ENCODE peak calls at places on chromosomes 7 and 10, in four cellular contexts. S, M, C and U are unnamed samples.

GRCh38 chr7:66778201-66778600 is 37.7 kb downstream of the RABGEF1 start:
- DNase-seq in S (no peak), M (no peak), C (peak), U (no peak)

GRCh38 chr7:64098-64521 is 128.3 kb upstream of the FAM20C start:
- DNase-seq in S (no peak), M (no peak), C (no peak), U (peak)

GRCh38 chr7:28405662-28406061 is 6.7 kb upstream of the CREB5 start:
- DNase-seq in S (no peak), M (no peak), C (peak), U (peak)

GRCh38 chr7:9600974-9601373 is 1167.6 kb downstream of the NXPH1 start:
- DNase-seq in S (no peak), M (no peak), C (no peak), U (peak)

GRCh38 chr7:93715234-93715633 is 140.7 kb upstream of the CALCR start:
- DNase-seq in S (no peak), M (peak), C (no peak), U (peak)

GRCh38 chr10:98459385-98459784 is 12.7 kb upstream of the HPS1 start:
- DNase-seq in S (no peak), M (no peak), C (no peak), U (no peak)

GRCh38 chr7:150959739-150960734 is 18.1 kb downstream of the KCNH2 start:
- DNase-seq in S (no peak), M (no peak), C (no peak), U (no peak)

GRCh38 chr7:27198138-27198841 is 1.6 kb downstream of the HOXA13 start:
- DNase-seq in S (no peak), M (no peak), C (no peak), U (no peak)

GRCh38 chr10:25142465-25142864 is 32.3 kb upstream of the GPR158 start:
- DNase-seq in S (no peak), M (no peak), C (no peak), U (peak)